ENCODE peak calls at places on chromosome 17, in eight cellular contexts. Q is GM23248; Z is IMR-90; T is DND-41; L is psoas muscle; K is CD8-positive, alpha-beta memory T cell; O is gastrocnemius medialis; N is BE2C. G is an unnamed sample.
A peak's percentile ranks its signal among the peaks of the same experiment; 100 is the strongest.

GRCh38 chr17:41467546-41467945 is 360 bp upstream of the KRT32 start:
- DNase-seq in Q (peak; percentile 56), O (no peak), T (no peak), N (peak; percentile 54), K (no peak), L (no peak), Z (no peak), G (no peak)

GRCh38 chr17:70060415-70060814 is 14.6 kb upstream of the KCNJ16 start:
- DNase-seq in N (no peak), T (no peak), K (no peak), Z (peak; percentile 45), O (no peak), Q (no peak), L (no peak), G (no peak)

GRCh38 chr17:76968707-76969597 is 100.7 kb downstream of the MGAT5B start:
- DNase-seq in Z (no peak), L (no peak), K (peak; percentile 64), N (peak; percentile 90), T (peak; percentile 58), Q (no peak), O (no peak), G (peak; percentile 15)

GRCh38 chr17:2050246-2050866 is 4.5 kb upstream of the HIC1 start:
- DNase-seq in Z (peak; percentile 73), K (peak; percentile 69), N (peak; percentile 52), L (peak; percentile 81), T (peak; percentile 77), Q (peak; percentile 85), O (no peak), G (peak; percentile 70)

GRCh38 chr17:61314368-61315078 is 85.1 kb upstream of the TBX2 start:
- DNase-seq in Q (peak; percentile 50), L (peak; percentile 64), T (no peak), K (no peak), Z (peak; percentile 60), O (peak; percentile 29), N (peak; percentile 61), G (no peak)

GRCh38 chr17:1109606-1110523 is 69.9 kb downstream of the ABR start:
- DNase-seq in K (no peak), N (peak; percentile 59), Z (no peak), Q (no peak), T (no peak), O (no peak), L (peak; percentile 76), G (no peak)

GRCh38 chr17:53344778-53345177 is 477.9 kb upstream of the KIF2B start:
- DNase-seq in N (no peak), T (no peak), L (no peak), Q (no peak), Z (no peak), K (no peak), O (no peak), G (no peak)

GRCh38 chr17:12296120-12296727 is 275.5 kb downstream of the MAP2K4 start:
- DNase-seq in N (no peak), T (no peak), O (no peak), K (no peak), L (no peak), Q (peak; percentile 2), Z (peak; percentile 60), G (no peak)

GRCh38 chr17:81049372-81049911 is 14.5 kb downstream of the BAIAP2 start:
- DNase-seq in O (no peak), N (no peak), Q (no peak), Z (no peak), L (no peak), K (no peak), T (no peak), G (no peak)

GRCh38 chr17:76709077-76709950 is 1.5 kb downstream of the MXRA7 start:
- DNase-seq in L (peak; percentile 92), O (peak; percentile 62), Z (peak; percentile 99), Q (peak; percentile 98), K (no peak), N (peak; percentile 96), T (no peak), G (no peak)

GRCh38 chr17:44960654-44961053 is 7.4 kb downstream of the C1QL1 start:
- DNase-seq in O (no peak), K (no peak), Q (no peak), N (no peak), Z (no peak), L (no peak), T (no peak), G (no peak)

GRCh38 chr17:69111794-69112193 is 29.9 kb downstream of the ABCA6 start:
- DNase-seq in N (no peak), O (no peak), Q (no peak), L (no peak), K (no peak), Z (no peak), T (no peak), G (no peak)

GRCh38 chr17:13462161-13462560 is 139.6 kb downstream of the HS3ST3A1 start:
- DNase-seq in Z (peak; percentile 80), K (no peak), N (no peak), T (no peak), O (no peak), Q (peak; percentile 69), L (no peak), G (no peak)

GRCh38 chr17:2388020-2388704 is 12.7 kb downstream of the MNT start:
- DNase-seq in Q (no peak), T (no peak), K (no peak), N (no peak), Z (no peak), O (no peak), L (no peak), G (no peak)

GRCh38 chr17:42667088-42667951 is 8.2 kb downstream of the TUBG2 start:
- DNase-seq in T (no peak), Q (peak; percentile 93), N (peak; percentile 70), O (peak; percentile 76), L (peak; percentile 84), K (no peak), Z (peak; percentile 73), G (no peak)

GRCh38 chr17:9244066-9245052 is 223.0 kb downstream of the NTN1 start:
- DNase-seq in Q (peak; percentile 82), Z (peak; percentile 88), N (no peak), T (no peak), L (peak; percentile 77), K (no peak), O (no peak), G (no peak)

GRCh38 chr17:1714488-1714979 is 4.4 kb upstream of the TLCD2 start:
- DNase-seq in T (peak; percentile 31), K (no peak), O (peak; percentile 98), Q (peak; percentile 100), Z (peak; percentile 97), L (peak; percentile 99), N (peak; percentile 94), G (no peak)

GRCh38 chr17:73743802-73744201 is 99.6 kb upstream of the SDK2 start:
- DNase-seq in T (no peak), Z (no peak), O (no peak), N (no peak), K (no peak), Q (no peak), L (no peak), G (no peak)
- H3K4me1 ChIP-seq in T (no peaks in the 10 kb centered on the region), Z (no peaks in the 10 kb centered on the region), O (no peaks in the 10 kb centered on the region), N (no peaks in the 10 kb centered on the region), K (no peaks in the 10 kb centered on the region), Q (no peaks in the 10 kb centered on the region), L (no peaks in the 10 kb centered on the region), G (no peaks in the 10 kb centered on the region)

DNA sequence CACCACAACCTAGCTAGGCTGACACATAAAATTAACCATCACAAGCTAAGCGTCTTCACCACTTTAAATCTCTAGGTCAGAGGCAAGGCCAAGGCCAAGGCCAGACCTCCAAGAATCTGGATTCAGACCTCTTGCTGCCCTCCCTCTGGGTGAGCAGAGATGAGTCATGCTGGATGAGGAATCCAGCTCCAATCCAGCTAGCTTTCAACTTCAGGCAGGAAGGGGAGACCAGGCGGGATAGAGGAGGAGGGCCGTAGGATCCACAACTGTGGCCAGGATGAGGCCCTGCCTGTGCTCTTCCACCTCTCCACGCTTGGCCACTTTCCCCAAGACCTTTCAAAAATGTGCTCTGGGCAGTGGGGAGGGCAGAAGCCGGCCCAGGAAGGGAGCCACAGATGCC is 14.7 kb downstream of the LRRC75A start:
- DNase-seq in Q (peak; percentile 93), T (no peak), K (no peak), N (no peak), O (peak; percentile 17), Z (peak; percentile 89), L (no peak), G (no peak)
- H3K4me3 ChIP-seq in Q (no peak overlapping the region), T (no peak overlapping the region), K (no peak overlapping the region), N (no peak overlapping the region), O (no peak overlapping the region), Z (no peak overlapping the region), L (no peak overlapping the region), G (no peak overlapping the region)

GRCh38 chr17:15237106-15237425 is 28.1 kb downstream of the PMP22 start:
- DNase-seq in N (no peak), K (no peak), Q (no peak), O (no peak), Z (no peak), L (no peak), T (no peak), G (no peak)

GRCh38 chr17:15236281-15237105 is 28.6 kb downstream of the PMP22 start:
- DNase-seq in K (no peak), N (no peak), L (no peak), T (no peak), Z (peak; percentile 23), Q (peak; percentile 55), O (no peak), G (no peak)

GRCh38 chr17:15239471-15239870 is 25.7 kb downstream of the PMP22 start:
- DNase-seq in T (no peak), L (peak; percentile 47), O (no peak), Z (no peak), Q (no peak), N (no peak), K (no peak), G (no peak)

GRCh38 chr17:15240617-15241016 is 24.5 kb downstream of the PMP22 start:
- DNase-seq in T (no peak), O (no peak), N (no peak), L (no peak), Q (no peak), K (no peak), Z (peak; percentile 37), G (no peak)

GRCh38 chr17:15238064-15238463 is 27.1 kb downstream of the PMP22 start:
- DNase-seq in K (no peak), N (no peak), T (no peak), O (no peak), Q (no peak), Z (no peak), L (no peak), G (no peak)
- H3K4me1 ChIP-seq in K (no peaks in the 10 kb centered on the region), N (no peaks in the 10 kb centered on the region), T (no peaks in the 10 kb centered on the region), O (peaks cover 65% of the 10 kb centered on the region), Q (peaks cover 24% of the 10 kb centered on the region), Z (peaks cover 12% of the 10 kb centered on the region), L (peaks cover 41% of the 10 kb centered on the region), G (no peaks in the 10 kb centered on the region)

DNA sequence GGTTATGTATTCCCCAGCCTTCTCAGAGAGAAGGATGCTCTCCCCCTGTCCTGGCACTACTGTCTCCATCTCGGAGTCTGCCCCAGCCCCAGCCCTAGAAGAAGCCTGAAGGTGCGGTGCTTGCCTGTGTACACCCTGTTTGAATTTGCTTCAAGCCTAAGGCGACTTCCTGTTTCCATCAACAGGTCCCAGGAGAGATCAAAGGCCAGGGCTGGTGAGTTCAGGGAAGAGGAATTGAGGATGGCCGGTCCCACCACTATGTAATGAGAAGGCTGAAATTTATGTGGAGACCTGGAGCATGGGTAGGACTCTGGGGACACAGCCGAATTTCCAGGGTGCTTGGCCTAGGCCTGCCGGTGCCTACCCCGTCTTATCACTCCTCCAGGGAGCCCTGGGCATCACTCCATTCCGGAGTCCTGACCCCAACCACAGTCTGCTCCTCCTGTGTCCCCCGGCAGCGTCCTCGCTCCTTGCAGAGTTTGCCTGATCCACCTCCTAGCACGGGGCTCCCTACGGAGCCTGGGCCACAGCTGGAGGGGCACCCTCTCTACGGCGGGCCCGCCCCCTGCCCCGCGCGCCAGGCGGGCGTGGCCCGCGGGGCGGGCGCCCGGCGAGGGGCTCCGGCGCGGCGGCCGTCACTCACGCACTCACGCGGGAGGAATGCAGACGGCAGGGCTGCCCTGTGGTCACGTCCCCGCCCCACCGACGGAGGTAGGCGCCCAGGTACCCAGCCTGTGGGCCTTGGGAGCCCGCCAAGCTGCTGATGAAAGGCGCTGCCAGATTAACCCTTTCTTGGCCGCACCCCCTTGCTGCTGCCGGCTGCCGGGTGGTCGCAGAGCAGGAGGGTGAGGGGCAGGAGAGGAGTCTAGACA is 53.8 kb upstream of the TAC4 start:
- DNase-seq in T (no peak), O (no peak), N (no peak), Q (peak; percentile 40), K (no peak), L (no peak), Z (no peak), G (no peak)
- H3K4me3 ChIP-seq in T (no peak overlapping the region), O (no peak overlapping the region), N (no peak overlapping the region), Q (no peak overlapping the region), K (no peak overlapping the region), L (no peak overlapping the region), Z (no peak overlapping the region), G (no peak overlapping the region)

G was measured in effector memory CD4-positive, alpha-beta T cell.